ENCODE peak calls at places on chromosomes 5 and 9, in nine cellular contexts. Y is A549, M is endothelial cell, Z is T1000, J is ELF-1, W is lower leg skin, K is HEK293T, V is iris pigment epithelial cell, I is amniotic epithelial cell. D is an unnamed sample.

GRCh38 chr9:3468407-3469205 is 57.2 kb downstream of the RFX3 start:
- DNase-seq in Y (no peak), M (no peak), Z (no peak), J (no peak), W (no peak), K (no peak), V (no peak), I (no peak), D (no peak)

GRCh38 chr5:110288766-110289165 is 437.7 kb downstream of the TMEM232 start:
- DNase-seq in Y (no peak), M (no peak), Z (peak), J (no peak), W (no peak), K (no peak), V (peak), I (peak), D (no peak)

GRCh38 chr5:57386958-57387357 is 95.7 kb downstream of the ACTBL2 start:
- DNase-seq in Y (no peak), M (no peak), Z (no peak), J (no peak), W (no peak), K (no peak), V (peak), I (peak), D (no peak)

GRCh38 chr5:5079871-5080270 is 60.3 kb upstream of the ADAMTS16 start:
- DNase-seq in Y (no peak), M (no peak), Z (no peak), J (no peak), W (no peak), K (no peak), V (no peak), I (no peak), D (no peak)

GRCh38 chr9:108323615-108324014 is 532.2 kb downstream of the ACTL7B start:
- DNase-seq in Y (no peak), M (no peak), Z (no peak), J (no peak), W (no peak), K (no peak), V (no peak), I (no peak), D (no peak)

GRCh38 chr9:105083246-105083645 is 155.3 kb upstream of the ABCA1 start:
- DNase-seq in Y (no peak), M (no peak), Z (no peak), J (no peak), W (no peak), K (no peak), V (no peak), I (no peak), D (no peak)

GRCh38 chr5:143376911-143377838 is 26.3 kb downstream of the NR3C1 start:
- DNase-seq in Y (no peak), M (no peak), Z (peak), J (peak), W (no peak), K (no peak), V (peak), I (peak), D (no peak)

GRCh38 chr9:17019398-17019797 is 115.4 kb upstream of the CNTLN start:
- DNase-seq in Y (no peak), M (no peak), Z (no peak), J (no peak), W (no peak), K (no peak), V (no peak), I (no peak), D (no peak)

GRCh38 chr9:109497193-109498165 is 628 bp downstream of the PTPN3 start:
- DNase-seq in Y (peak), M (no peak), Z (no peak), J (no peak), W (no peak), K (peak), V (no peak), I (peak), D (no peak)

GRCh38 chr9:128558431-128559310 is 6.3 kb downstream of the SPTAN1 start:
- DNase-seq in Y (no peak), M (peak), Z (peak), J (peak), W (peak), K (no peak), V (peak), I (peak), D (peak)

GRCh38 chr5:14591548-14591947 is 10.0 kb downstream of the OTULINL start:
- DNase-seq in Y (no peak), M (no peak), Z (no peak), J (no peak), W (no peak), K (no peak), V (no peak), I (peak), D (no peak)

GRCh38 chr5:86152988-86153560 is 464.7 kb upstream of the COX7C start:
- DNase-seq in Y (no peak), M (no peak), Z (no peak), J (no peak), W (no peak), K (no peak), V (no peak), I (no peak), D (no peak)

D was measured in COLO829.